ENCODE peak calls at places on chromosome 4, in five cellular contexts. One of them, this sample, is unnamed.

GRCh38 chr4:169337510-169337909 is 66.8 kb upstream of the SH3RF1 start:
- DNase-seq in SK-N-SH: no peak
- DNase-seq in K562: no peak
- DNase-seq in GM12878: no peak
- DNase-seq in HepG2: no peak
- DNase-seq in this sample: no peak

GRCh38 chr4:149056615-149057014 is 614.4 kb upstream of the NR3C2 start:
- DNase-seq in SK-N-SH: no peak
- DNase-seq in K562: no peak
- DNase-seq in GM12878: no peak
- DNase-seq in HepG2: no peak
- DNase-seq in this sample: no peak

GRCh38 chr4:121054373-121054772 is 18.0 kb downstream of the NDNF start:
- DNase-seq in SK-N-SH: no peak
- DNase-seq in K562: no peak
- DNase-seq in GM12878: no peak
- DNase-seq in HepG2: no peak
- DNase-seq in this sample: no peak

GRCh38 chr4:160811956-160812355 is 1351.8 kb downstream of the FSTL5 start:
- DNase-seq in SK-N-SH: no peak
- DNase-seq in K562: no peak
- DNase-seq in GM12878: no peak
- DNase-seq in HepG2: no peak
- DNase-seq in this sample: no peak

GRCh38 chr4:89142691-89143669 is 31.6 kb downstream of the TIGD2 start:
- DNase-seq in SK-N-SH: peak
- DNase-seq in K562: no peak
- DNase-seq in GM12878: no peak
- DNase-seq in HepG2: no peak
- DNase-seq in this sample: no peak

GRCh38 chr4:27602172-27602571 is 741.5 kb downstream of the STIM2 start:
- DNase-seq in SK-N-SH: no peak
- DNase-seq in K562: no peak
- DNase-seq in GM12878: no peak
- DNase-seq in HepG2: no peak
- DNase-seq in this sample: no peak

GRCh38 chr4:86453044-86453501 is 93.2 kb upstream of the MAPK10 start:
- DNase-seq in SK-N-SH: no peak
- DNase-seq in K562: no peak
- DNase-seq in GM12878: no peak
- DNase-seq in HepG2: no peak
- DNase-seq in this sample: no peak

GRCh38 chr4:18214656-18215055 is 193.1 kb upstream of the LCORL start:
- DNase-seq in SK-N-SH: no peak
- DNase-seq in K562: no peak
- DNase-seq in GM12878: no peak
- DNase-seq in HepG2: no peak
- DNase-seq in this sample: no peak

GRCh38 chr4:120026853-120027252 is 39.8 kb downstream of the MAD2L1 start:
- DNase-seq in SK-N-SH: no peak
- DNase-seq in K562: no peak
- DNase-seq in GM12878: no peak
- DNase-seq in HepG2: no peak
- DNase-seq in this sample: no peak

GRCh38 chr4:41537267-41537890 is 578 bp upstream of the LIMCH1 start:
- DNase-seq in SK-N-SH: no peak
- DNase-seq in K562: no peak
- DNase-seq in GM12878: no peak
- DNase-seq in HepG2: no peak
- DNase-seq in this sample: no peak

GRCh38 chr4:125714845-125715244 is 400.1 kb downstream of the FAT4 start:
- DNase-seq in SK-N-SH: no peak
- DNase-seq in K562: no peak
- DNase-seq in GM12878: no peak
- DNase-seq in HepG2: no peak
- DNase-seq in this sample: no peak

GRCh38 chr4:168562021-168562691 is 65.3 kb downstream of the PALLD start:
- DNase-seq in SK-N-SH: no peak
- DNase-seq in K562: no peak
- DNase-seq in GM12878: no peak
- DNase-seq in HepG2: no peak
- DNase-seq in this sample: no peak

GRCh38 chr4:185142563-185142910 is 529 bp upstream of the SLC25A4 start:
- DNase-seq in SK-N-SH: no peak
- DNase-seq in K562: no peak
- DNase-seq in GM12878: no peak
- DNase-seq in HepG2: peak
- DNase-seq in this sample: no peak

GRCh38 chr4:103099691-103100392 is at the start of gene BDH2:
- DNase-seq in SK-N-SH: peak
- DNase-seq in K562: peak
- DNase-seq in GM12878: peak
- DNase-seq in HepG2: peak
- DNase-seq in this sample: peak

GRCh38 chr4:155491336-155492131 is 114.8 kb upstream of the MAP9 start:
- DNase-seq in SK-N-SH: no peak
- DNase-seq in K562: no peak
- DNase-seq in GM12878: peak
- DNase-seq in HepG2: no peak
- DNase-seq in this sample: no peak

DNA sequence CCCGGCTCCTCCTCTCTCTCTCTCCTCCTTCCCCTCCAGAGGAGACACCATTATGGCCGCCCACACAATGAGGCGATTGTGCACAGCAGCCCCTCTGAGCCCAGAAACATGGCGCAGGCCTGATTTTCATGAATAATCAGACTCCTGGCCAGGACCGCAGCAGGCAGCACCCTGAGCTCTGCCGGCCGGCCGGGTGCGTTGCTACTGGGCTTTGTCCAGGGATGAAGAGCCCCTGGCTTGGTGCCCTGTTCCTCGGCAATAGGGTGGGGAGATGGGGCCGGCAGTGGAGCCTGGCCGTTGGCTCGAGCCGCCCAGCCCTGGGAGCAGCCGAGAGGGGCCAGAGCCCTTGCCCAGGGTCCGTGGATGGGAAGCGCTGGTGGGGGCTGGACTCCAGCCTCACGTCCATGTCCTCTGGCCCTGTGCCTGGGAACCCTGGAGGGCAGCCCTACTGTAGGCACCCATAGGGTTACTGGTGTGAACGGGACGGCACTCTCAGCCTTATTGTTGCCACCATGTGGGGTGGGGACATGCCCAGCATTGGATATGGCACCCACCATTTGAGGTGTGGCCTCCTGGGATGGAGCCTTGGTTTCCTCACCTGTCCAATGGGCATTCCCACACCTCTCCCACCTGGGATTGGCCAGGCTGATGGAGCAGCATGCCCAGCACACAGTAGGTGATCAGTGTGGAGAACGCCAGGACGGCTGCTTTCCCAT is 103.0 kb downstream of the SORCS2 start:
- DNase-seq in SK-N-SH: peak
- DNase-seq in K562: no peak
- DNase-seq in GM12878: no peak
- DNase-seq in HepG2: no peak
- DNase-seq in this sample: no peak
- TF ChIP-seq GABPA in SK-N-SH: no peak
- TF ChIP-seq GABPA in K562: no peak
- TF ChIP-seq GABPA in GM12878: no peak
- TF ChIP-seq GABPA in HepG2: no peak
- TF ChIP-seq GABPA in this sample: no peak

GRCh38 chr4:173717581-173717980 is 187.6 kb upstream of the HAND2 start:
- DNase-seq in SK-N-SH: no peak
- DNase-seq in K562: no peak
- DNase-seq in GM12878: no peak
- DNase-seq in HepG2: no peak
- DNase-seq in this sample: no peak
- TF ChIP-seq CHD2 in SK-N-SH: no peak
- TF ChIP-seq CHD2 in K562: no peak
- TF ChIP-seq CHD2 in GM12878: no peak
- TF ChIP-seq CHD2 in HepG2: no peak
- TF ChIP-seq CHD2 in this sample: no peak

DNA sequence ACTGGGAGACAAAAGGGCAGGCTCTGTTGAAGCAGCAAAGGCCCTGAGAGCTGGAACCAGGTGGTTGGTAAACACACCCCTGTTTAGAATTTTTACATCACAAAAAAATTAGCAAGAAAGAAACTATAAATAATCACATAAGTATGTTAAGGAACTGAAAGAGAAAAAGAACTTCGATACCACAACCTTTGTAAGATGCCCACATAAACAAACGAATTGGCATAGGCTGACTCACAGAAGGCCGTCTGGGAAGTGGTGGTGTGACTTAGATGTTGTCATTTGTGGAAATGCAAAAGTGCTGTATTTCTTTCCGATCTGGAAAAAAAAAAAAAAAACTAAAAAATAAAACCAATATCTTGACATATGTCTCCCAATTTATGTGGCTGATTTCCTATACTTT is 235.1 kb downstream of the USP46 start:
- DNase-seq in SK-N-SH: no peak
- DNase-seq in K562: no peak
- DNase-seq in GM12878: peak
- DNase-seq in HepG2: no peak
- DNase-seq in this sample: no peak
- TF ChIP-seq TAF1 in SK-N-SH: no peak
- TF ChIP-seq TAF1 in K562: no peak
- TF ChIP-seq TAF1 in GM12878: no peak
- TF ChIP-seq TAF1 in HepG2: no peak
- TF ChIP-seq TAF1 in this sample: no peak

DNA sequence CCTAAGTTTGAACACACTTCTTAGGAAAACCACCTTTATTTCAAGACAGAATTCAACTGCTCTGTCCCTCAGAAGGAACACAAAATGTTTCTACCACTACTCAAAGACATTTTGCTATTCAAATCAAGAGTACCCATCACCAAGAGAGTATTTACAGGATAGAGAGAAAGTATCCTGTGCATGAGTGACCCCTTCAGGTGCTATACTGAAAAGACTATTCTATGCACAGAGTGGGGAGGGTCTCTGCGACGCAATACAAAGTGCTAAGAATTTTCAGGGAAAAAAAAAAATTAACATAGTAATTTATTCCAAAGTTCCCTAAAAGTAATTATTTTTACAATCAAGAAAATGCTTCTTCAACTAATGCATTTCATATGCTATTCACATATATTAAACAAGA is 346.4 kb upstream of the FAM241A start:
- DNase-seq in SK-N-SH: no peak
- DNase-seq in K562: no peak
- DNase-seq in GM12878: no peak
- DNase-seq in HepG2: no peak
- DNase-seq in this sample: no peak
- TF ChIP-seq GABPA in SK-N-SH: no peak
- TF ChIP-seq GABPA in K562: no peak
- TF ChIP-seq GABPA in GM12878: no peak
- TF ChIP-seq GABPA in HepG2: no peak
- TF ChIP-seq GABPA in this sample: no peak

GRCh38 chr4:153257966-153258365 is 53.7 kb downstream of the TRIM2 start:
- DNase-seq in SK-N-SH: peak
- DNase-seq in K562: no peak
- DNase-seq in GM12878: no peak
- DNase-seq in HepG2: no peak
- DNase-seq in this sample: no peak

GRCh38 chr4:153258750-153259149 is 54.5 kb downstream of the TRIM2 start:
- DNase-seq in SK-N-SH: no peak
- DNase-seq in K562: no peak
- DNase-seq in GM12878: no peak
- DNase-seq in HepG2: no peak
- DNase-seq in this sample: no peak

GRCh38 chr4:153252122-153252521 is 47.9 kb downstream of the TRIM2 start:
- DNase-seq in SK-N-SH: no peak
- DNase-seq in K562: no peak
- DNase-seq in GM12878: peak
- DNase-seq in HepG2: no peak
- DNase-seq in this sample: no peak

GRCh38 chr4:153257151-153257620 is 52.9 kb downstream of the TRIM2 start:
- DNase-seq in SK-N-SH: peak
- DNase-seq in K562: no peak
- DNase-seq in GM12878: no peak
- DNase-seq in HepG2: no peak
- DNase-seq in this sample: peak

DNA sequence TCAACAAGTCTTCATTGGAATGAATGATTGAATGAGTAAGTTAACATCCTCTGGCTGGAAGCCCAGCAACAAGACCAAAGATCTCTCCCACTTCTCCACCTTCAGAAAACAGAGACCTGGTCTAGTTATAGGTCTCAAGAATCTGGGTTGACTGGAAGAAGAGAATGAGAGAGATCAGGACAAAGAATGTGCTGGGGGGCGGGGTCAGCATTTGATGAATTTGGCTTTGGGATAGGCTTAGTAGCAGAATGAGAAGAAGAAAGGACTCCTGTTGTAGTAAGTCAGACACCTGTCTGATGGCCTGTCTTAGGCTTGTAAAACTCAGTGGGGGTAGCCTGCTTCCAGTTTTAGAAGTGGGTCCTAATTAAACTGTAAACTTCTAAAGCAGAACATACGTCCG is 51.0 kb downstream of the TRIM2 start:
- DNase-seq in SK-N-SH: no peak
- DNase-seq in K562: no peak
- DNase-seq in GM12878: no peak
- DNase-seq in HepG2: no peak
- DNase-seq in this sample: no peak
- TF ChIP-seq CHD2 in SK-N-SH: no peak
- TF ChIP-seq CHD2 in K562: no peak
- TF ChIP-seq CHD2 in GM12878: no peak
- TF ChIP-seq CHD2 in HepG2: no peak
- TF ChIP-seq CHD2 in this sample: no peak

GRCh38 chr4:187294861-187295260 is 571.2 kb upstream of the FAT1 start:
- DNase-seq in SK-N-SH: no peak
- DNase-seq in K562: no peak
- DNase-seq in GM12878: no peak
- DNase-seq in HepG2: no peak
- DNase-seq in this sample: no peak
- TF ChIP-seq TAF1 in SK-N-SH: no peak
- TF ChIP-seq TAF1 in K562: no peak
- TF ChIP-seq TAF1 in GM12878: no peak
- TF ChIP-seq TAF1 in HepG2: no peak
- TF ChIP-seq TAF1 in this sample: no peak

DNA sequence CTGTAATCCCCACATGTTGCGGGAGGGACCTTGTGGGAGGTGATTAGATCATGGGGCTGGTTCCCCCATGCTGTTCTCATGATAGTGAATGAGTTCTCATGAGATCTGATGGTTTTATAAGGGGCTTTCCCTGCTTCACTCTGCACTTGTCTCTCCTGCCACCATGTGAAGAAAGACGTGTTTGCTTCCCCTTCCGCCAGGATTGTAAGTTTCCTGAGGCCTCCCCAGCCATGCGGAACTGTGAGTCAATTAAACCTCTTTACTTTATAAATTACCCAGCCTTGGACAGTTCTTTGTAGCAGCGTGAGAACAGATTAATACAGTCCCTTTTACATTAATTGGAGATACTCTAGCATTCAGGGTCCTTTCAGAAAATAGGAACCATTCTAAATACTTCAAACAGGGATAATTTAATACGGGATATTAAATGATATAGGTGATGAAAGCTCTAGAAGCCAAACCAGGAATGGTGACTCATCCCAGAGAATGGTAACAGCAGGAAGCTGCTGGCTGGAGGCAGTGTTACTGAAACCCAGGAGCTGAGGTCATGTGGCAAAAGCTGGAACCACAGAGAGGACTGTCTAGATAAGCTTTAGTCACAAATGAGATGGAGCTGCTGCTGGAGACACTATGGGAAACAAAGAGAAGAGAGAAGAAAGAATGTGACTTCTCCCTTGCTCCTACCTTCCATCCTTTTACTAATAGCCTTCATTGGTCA is 57.3 kb downstream of the GSTCD start:
- DNase-seq in SK-N-SH: no peak
- DNase-seq in K562: no peak
- DNase-seq in GM12878: no peak
- DNase-seq in HepG2: peak
- DNase-seq in this sample: no peak
- TF ChIP-seq GABPA in SK-N-SH: no peak
- TF ChIP-seq GABPA in K562: no peak
- TF ChIP-seq GABPA in GM12878: no peak
- TF ChIP-seq GABPA in HepG2: no peak
- TF ChIP-seq GABPA in this sample: no peak

GRCh38 chr4:8241211-8241779 is 28.3 kb upstream of the HTRA3 start:
- DNase-seq in SK-N-SH: no peak
- DNase-seq in K562: no peak
- DNase-seq in GM12878: no peak
- DNase-seq in HepG2: no peak
- DNase-seq in this sample: no peak
- TF ChIP-seq CHD2 in SK-N-SH: no peak
- TF ChIP-seq CHD2 in K562: no peak
- TF ChIP-seq CHD2 in GM12878: no peak
- TF ChIP-seq CHD2 in HepG2: no peak
- TF ChIP-seq CHD2 in this sample: no peak